ENCODE peak calls at places on chromosomes 12 and 14, in ten cellular contexts. One of them, this sample, is unnamed.
A peak's percentile ranks its signal among the peaks of the same experiment; 100 is the strongest.

GRCh38 chr12:113260636-113261300 is 39.5 kb downstream of the TPCN1 start:
- DNase-seq in K562: no peak
- DNase-seq in tibial nerve: no peak
- DNase-seq in heart left ventricle: no peak
- DNase-seq in uterus: no peak
- DNase-seq in thyroid gland: peak; percentile 2
- DNase-seq in body of pancreas: no peak
- DNase-seq in sigmoid colon: no peak
- DNase-seq in H1: no peak
- DNase-seq in breast epithelium: no peak
- DNase-seq in this sample: no peak

GRCh38 chr14:31880935-31881334 is 196.2 kb upstream of the ARHGAP5 start:
- DNase-seq in body of pancreas: no peak
- DNase-seq in breast epithelium: no peak
- DNase-seq in thyroid gland: no peak
- DNase-seq in heart left ventricle: no peak
- DNase-seq in sigmoid colon: no peak
- DNase-seq in uterus: no peak
- DNase-seq in tibial nerve: no peak
- DNase-seq in K562: no peak
- DNase-seq in H1: no peak
- DNase-seq in this sample: no peak

GRCh38 chr12:40794087-40794486 is 101.8 kb downstream of the CNTN1 start:
- DNase-seq in thyroid gland: no peak
- DNase-seq in uterus: no peak
- DNase-seq in tibial nerve: no peak
- DNase-seq in sigmoid colon: no peak
- DNase-seq in K562: no peak
- DNase-seq in heart left ventricle: no peak
- DNase-seq in breast epithelium: no peak
- DNase-seq in body of pancreas: no peak
- DNase-seq in H1: no peak
- DNase-seq in this sample: no peak

GRCh38 chr12:15544589-15544988 is 222.3 kb downstream of the PTPRO start:
- DNase-seq in K562: no peak
- DNase-seq in sigmoid colon: no peak
- DNase-seq in heart left ventricle: no peak
- DNase-seq in uterus: no peak
- DNase-seq in body of pancreas: no peak
- DNase-seq in H1: no peak
- DNase-seq in breast epithelium: no peak
- DNase-seq in tibial nerve: no peak
- DNase-seq in thyroid gland: no peak
- DNase-seq in this sample: no peak

GRCh38 chr12:132528564-132529106 is 38.7 kb downstream of the FBRSL1 start:
- DNase-seq in body of pancreas: no peak
- DNase-seq in breast epithelium: no peak
- DNase-seq in uterus: no peak
- DNase-seq in tibial nerve: no peak
- DNase-seq in heart left ventricle: no peak
- DNase-seq in K562: no peak
- DNase-seq in H1: no peak
- DNase-seq in thyroid gland: no peak
- DNase-seq in sigmoid colon: no peak
- DNase-seq in this sample: no peak

GRCh38 chr12:2329811-2330210 is 277.0 kb downstream of the CACNA1C start:
- DNase-seq in tibial nerve: no peak
- DNase-seq in heart left ventricle: no peak
- DNase-seq in uterus: no peak
- DNase-seq in thyroid gland: no peak
- DNase-seq in K562: no peak
- DNase-seq in H1: no peak
- DNase-seq in sigmoid colon: peak; percentile 55
- DNase-seq in breast epithelium: no peak
- DNase-seq in body of pancreas: no peak
- DNase-seq in this sample: no peak

GRCh38 chr14:104560586-104560945 is 19.0 kb upstream of the C14orf180 start:
- DNase-seq in heart left ventricle: no peak
- DNase-seq in sigmoid colon: no peak
- DNase-seq in breast epithelium: no peak
- DNase-seq in K562: no peak
- DNase-seq in H1: no peak
- DNase-seq in tibial nerve: no peak
- DNase-seq in body of pancreas: no peak
- DNase-seq in thyroid gland: no peak
- DNase-seq in uterus: no peak
- DNase-seq in this sample: no peak

GRCh38 chr14:92927396-92928257 is 4.7 kb downstream of the CHGA start:
- DNase-seq in sigmoid colon: no peak
- DNase-seq in heart left ventricle: no peak
- DNase-seq in thyroid gland: no peak
- DNase-seq in K562: no peak
- DNase-seq in breast epithelium: no peak
- DNase-seq in H1: no peak
- DNase-seq in body of pancreas: no peak
- DNase-seq in uterus: no peak
- DNase-seq in tibial nerve: no peak
- DNase-seq in this sample: no peak

GRCh38 chr12:106179086-106179485 is 40.3 kb upstream of the NUAK1 start:
- DNase-seq in tibial nerve: peak; percentile 47
- DNase-seq in body of pancreas: peak; percentile 18
- DNase-seq in sigmoid colon: peak; percentile 86
- DNase-seq in breast epithelium: no peak
- DNase-seq in thyroid gland: no peak
- DNase-seq in heart left ventricle: peak; percentile 49
- DNase-seq in uterus: peak; percentile 76
- DNase-seq in K562: no peak
- DNase-seq in H1: no peak
- DNase-seq in this sample: no peak

GRCh38 chr14:56358265-56358664 is 221.3 kb upstream of the TMEM260 start:
- DNase-seq in sigmoid colon: no peak
- DNase-seq in body of pancreas: no peak
- DNase-seq in breast epithelium: no peak
- DNase-seq in uterus: no peak
- DNase-seq in H1: no peak
- DNase-seq in tibial nerve: no peak
- DNase-seq in thyroid gland: no peak
- DNase-seq in heart left ventricle: no peak
- DNase-seq in K562: no peak
- DNase-seq in this sample: no peak

GRCh38 chr14:73237786-73238261 is 518 bp downstream of the PAPLN start:
- DNase-seq in thyroid gland: no peak
- DNase-seq in body of pancreas: no peak
- DNase-seq in sigmoid colon: peak; percentile 64
- DNase-seq in breast epithelium: no peak
- DNase-seq in uterus: no peak
- DNase-seq in K562: no peak
- DNase-seq in heart left ventricle: no peak
- DNase-seq in H1: no peak
- DNase-seq in tibial nerve: peak; percentile 8
- DNase-seq in this sample: no peak

GRCh38 chr12:93018610-93019009 is 89.5 kb upstream of the EEA1 start:
- DNase-seq in K562: no peak
- DNase-seq in sigmoid colon: no peak
- DNase-seq in body of pancreas: no peak
- DNase-seq in thyroid gland: no peak
- DNase-seq in tibial nerve: no peak
- DNase-seq in breast epithelium: no peak
- DNase-seq in uterus: no peak
- DNase-seq in heart left ventricle: no peak
- DNase-seq in H1: no peak
- DNase-seq in this sample: no peak

GRCh38 chr14:79809849-79810612 is 401.3 kb downstream of the DIO2 start:
- DNase-seq in body of pancreas: no peak
- DNase-seq in sigmoid colon: no peak
- DNase-seq in uterus: no peak
- DNase-seq in heart left ventricle: no peak
- DNase-seq in tibial nerve: no peak
- DNase-seq in breast epithelium: no peak
- DNase-seq in H1: no peak
- DNase-seq in thyroid gland: no peak
- DNase-seq in K562: no peak
- DNase-seq in this sample: peak; percentile 36

GRCh38 chr12:86373813-86374212 is 117.6 kb upstream of the MGAT4C start:
- DNase-seq in H1: no peak
- DNase-seq in uterus: no peak
- DNase-seq in tibial nerve: no peak
- DNase-seq in breast epithelium: no peak
- DNase-seq in body of pancreas: no peak
- DNase-seq in thyroid gland: no peak
- DNase-seq in sigmoid colon: no peak
- DNase-seq in heart left ventricle: no peak
- DNase-seq in K562: no peak
- DNase-seq in this sample: no peak

GRCh38 chr12:86379337-86379736 is 123.1 kb upstream of the MGAT4C start:
- DNase-seq in sigmoid colon: no peak
- DNase-seq in body of pancreas: no peak
- DNase-seq in breast epithelium: no peak
- DNase-seq in thyroid gland: no peak
- DNase-seq in tibial nerve: no peak
- DNase-seq in heart left ventricle: no peak
- DNase-seq in uterus: no peak
- DNase-seq in K562: no peak
- DNase-seq in H1: no peak
- DNase-seq in this sample: no peak

GRCh38 chr12:86376052-86376451 is 119.9 kb upstream of the MGAT4C start:
- DNase-seq in H1: no peak
- DNase-seq in tibial nerve: no peak
- DNase-seq in sigmoid colon: no peak
- DNase-seq in K562: no peak
- DNase-seq in body of pancreas: no peak
- DNase-seq in uterus: no peak
- DNase-seq in heart left ventricle: peak; percentile 15
- DNase-seq in thyroid gland: no peak
- DNase-seq in breast epithelium: no peak
- DNase-seq in this sample: no peak
- TF ChIP-seq CTCF in H1: peak; percentile 18
- TF ChIP-seq CTCF in tibial nerve: no peak
- TF ChIP-seq CTCF in sigmoid colon: no peak
- TF ChIP-seq CTCF in K562: no peak
- TF ChIP-seq CTCF in body of pancreas: no peak
- TF ChIP-seq CTCF in uterus: no peak
- TF ChIP-seq CTCF in heart left ventricle: no peak
- TF ChIP-seq CTCF in thyroid gland: no peak
- TF ChIP-seq CTCF in breast epithelium: no peak
- TF ChIP-seq CTCF in this sample: no peak

DNA sequence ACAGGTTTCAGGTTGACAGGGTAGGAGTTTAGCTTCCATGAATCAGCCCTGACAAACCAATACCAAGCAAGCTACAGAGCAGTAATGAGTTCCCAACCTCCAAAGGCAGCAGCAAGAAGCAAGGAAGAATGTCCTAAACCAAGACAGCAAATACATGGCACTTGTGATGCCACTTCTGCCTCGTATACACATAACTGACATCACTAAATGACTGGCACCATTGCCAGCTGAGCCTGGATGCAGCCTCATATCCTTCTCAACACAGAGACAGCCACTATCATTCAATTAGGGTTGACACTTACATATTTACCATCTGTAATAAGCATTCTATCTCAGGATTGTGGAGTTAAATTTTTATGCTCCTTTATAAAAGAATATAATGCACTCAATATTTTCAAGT is 35.0 kb upstream of the MDM1 start:
- DNase-seq in K562: no peak
- DNase-seq in tibial nerve: no peak
- DNase-seq in body of pancreas: no peak
- DNase-seq in uterus: no peak
- DNase-seq in sigmoid colon: no peak
- DNase-seq in thyroid gland: no peak
- DNase-seq in breast epithelium: no peak
- DNase-seq in H1: no peak
- DNase-seq in heart left ventricle: no peak
- DNase-seq in this sample: no peak
- H3K27ac ChIP-seq in K562: no peak overlapping the region
- H3K27ac ChIP-seq in tibial nerve: no peak overlapping the region
- H3K27ac ChIP-seq in body of pancreas: no peak overlapping the region
- H3K27ac ChIP-seq in uterus: no peak overlapping the region
- H3K27ac ChIP-seq in sigmoid colon: no peak overlapping the region
- H3K27ac ChIP-seq in thyroid gland: no peak overlapping the region
- H3K27ac ChIP-seq in breast epithelium: no peak overlapping the region
- H3K27ac ChIP-seq in H1: no peak overlapping the region
- H3K27ac ChIP-seq in heart left ventricle: no peak overlapping the region
- H3K27ac ChIP-seq in this sample: no peak overlapping the region

DNA sequence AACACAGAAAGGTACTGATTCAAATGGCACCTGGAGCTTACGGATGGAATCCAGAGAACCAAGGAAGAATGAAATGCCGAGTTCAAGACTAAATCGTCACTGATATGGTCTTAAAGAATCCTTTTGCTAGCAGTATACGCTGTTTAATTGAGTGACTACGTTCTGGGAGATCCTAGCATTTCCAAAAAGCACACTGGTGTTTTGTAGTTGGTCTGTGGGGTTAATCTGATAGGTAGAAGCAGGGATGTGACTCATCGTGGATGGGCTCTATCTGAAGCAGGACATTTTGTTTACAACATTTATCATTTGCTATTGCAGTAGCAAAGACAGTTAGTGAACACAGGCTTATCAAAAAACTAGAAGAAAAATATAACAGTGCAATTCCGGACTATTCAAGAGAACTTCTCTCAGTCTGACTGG is 169.2 kb upstream of the HMGA2 start:
- DNase-seq in body of pancreas: no peak
- DNase-seq in thyroid gland: no peak
- DNase-seq in K562: peak; percentile 53
- DNase-seq in uterus: no peak
- DNase-seq in heart left ventricle: no peak
- DNase-seq in sigmoid colon: no peak
- DNase-seq in H1: no peak
- DNase-seq in tibial nerve: no peak
- DNase-seq in breast epithelium: no peak
- DNase-seq in this sample: no peak
- TF ChIP-seq POLR2A in body of pancreas: no peak
- TF ChIP-seq POLR2A in thyroid gland: no peak
- TF ChIP-seq POLR2A in K562: no peak
- TF ChIP-seq POLR2A in uterus: no peak
- TF ChIP-seq POLR2A in heart left ventricle: no peak
- TF ChIP-seq POLR2A in sigmoid colon: no peak
- TF ChIP-seq POLR2A in H1: no peak
- TF ChIP-seq POLR2A in tibial nerve: no peak
- TF ChIP-seq POLR2A in breast epithelium: no peak
- TF ChIP-seq POLR2A in this sample: no peak

DNA sequence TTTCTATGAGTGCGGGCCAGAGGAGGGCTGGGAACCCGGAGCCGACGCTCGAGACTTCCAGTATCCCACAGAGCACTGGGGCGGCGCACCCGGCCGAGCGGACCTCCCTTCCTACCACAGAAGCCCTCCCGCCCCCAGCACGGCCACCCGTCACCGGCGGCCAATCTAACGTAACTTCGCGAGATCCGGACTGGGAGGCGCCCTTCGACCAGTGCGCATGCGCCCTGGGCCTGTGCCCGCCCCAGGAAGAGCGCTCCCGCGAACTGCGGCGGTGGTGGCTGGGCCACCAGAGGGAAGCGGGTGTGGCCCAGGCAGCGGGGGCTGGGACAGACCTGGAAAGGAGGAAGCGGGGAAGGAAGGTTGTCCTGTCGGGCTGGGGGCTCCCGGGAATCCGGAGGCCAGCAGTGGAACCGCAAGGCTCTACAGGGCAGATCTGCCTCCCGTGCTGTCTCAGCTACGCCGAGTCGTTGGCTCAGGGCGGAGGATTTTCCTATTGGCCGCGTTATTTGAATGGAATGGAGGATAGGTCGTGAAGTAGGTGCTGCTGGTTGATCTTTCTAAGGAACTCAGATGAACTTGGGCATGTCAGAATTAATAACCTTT is at the start of gene PPP1R12A:
- DNase-seq in heart left ventricle: peak; percentile 98
- DNase-seq in sigmoid colon: peak; percentile 98
- DNase-seq in K562: peak; percentile 94
- DNase-seq in body of pancreas: peak; percentile 97
- DNase-seq in thyroid gland: peak; percentile 96
- DNase-seq in breast epithelium: peak; percentile 96
- DNase-seq in tibial nerve: peak; percentile 94
- DNase-seq in uterus: peak; percentile 97
- DNase-seq in H1: peak; percentile 94
- DNase-seq in this sample: peak; percentile 94
- TF ChIP-seq CTCF in heart left ventricle: peak; percentile 6
- TF ChIP-seq CTCF in sigmoid colon: peak; percentile 31
- TF ChIP-seq CTCF in K562: no peak
- TF ChIP-seq CTCF in body of pancreas: no peak
- TF ChIP-seq CTCF in thyroid gland: peak; percentile 18
- TF ChIP-seq CTCF in breast epithelium: no peak
- TF ChIP-seq CTCF in tibial nerve: no peak
- TF ChIP-seq CTCF in uterus: peak; percentile 48
- TF ChIP-seq CTCF in H1: no peak
- TF ChIP-seq CTCF in this sample: peak; percentile 49

This sample was measured in prostate gland.